ENCODE peak calls at places on chromosome 13, in five cellular contexts. C is heart left ventricle, X is cardiac muscle cell, N is brain microvascular endothelial cell, M is H1. S is an unnamed sample.
A peak's percentile ranks its signal among the peaks of the same experiment; 100 is the strongest.

GRCh38 chr13:98697833-98698232 is 54.6 kb downstream of the SLC15A1 start:
- DNase-seq in C (no peak), X (no peak), N (no peak), M (no peak), S (no peak)

GRCh38 chr13:42420304-42420703 is 148.4 kb downstream of the AKAP11 start:
- DNase-seq in C (no peak), X (no peak), N (no peak), M (no peak), S (no peak)

GRCh38 chr13:22761709-22762108 is 419.1 kb upstream of the SGCG start:
- DNase-seq in C (no peak), X (no peak), N (no peak), M (no peak), S (no peak)

GRCh38 chr13:73171926-73172325 is 113.1 kb downstream of the KLF5 start:
- DNase-seq in C (no peak), X (peak; percentile 84), N (peak; percentile 14), M (no peak), S (peak; percentile 23)

GRCh38 chr13:99996177-99996705 is 14.7 kb downstream of the ZIC2 start:
- DNase-seq in C (no peak), X (no peak), N (no peak), M (no peak), S (no peak)

GRCh38 chr13:42777476-42777875 is 3.9 kb upstream of the FAM216B start:
- DNase-seq in C (no peak), X (no peak), N (no peak), M (no peak), S (no peak)

GRCh38 chr13:94433055-94433947 is 46.2 kb downstream of the DCT start:
- DNase-seq in C (no peak), X (peak; percentile 85), N (no peak), M (peak; percentile 9), S (no peak)

GRCh38 chr13:97976551-97977375 is 23.3 kb downstream of the IPO5 start:
- DNase-seq in C (peak; percentile 64), X (no peak), N (no peak), M (no peak), S (no peak)

DNA sequence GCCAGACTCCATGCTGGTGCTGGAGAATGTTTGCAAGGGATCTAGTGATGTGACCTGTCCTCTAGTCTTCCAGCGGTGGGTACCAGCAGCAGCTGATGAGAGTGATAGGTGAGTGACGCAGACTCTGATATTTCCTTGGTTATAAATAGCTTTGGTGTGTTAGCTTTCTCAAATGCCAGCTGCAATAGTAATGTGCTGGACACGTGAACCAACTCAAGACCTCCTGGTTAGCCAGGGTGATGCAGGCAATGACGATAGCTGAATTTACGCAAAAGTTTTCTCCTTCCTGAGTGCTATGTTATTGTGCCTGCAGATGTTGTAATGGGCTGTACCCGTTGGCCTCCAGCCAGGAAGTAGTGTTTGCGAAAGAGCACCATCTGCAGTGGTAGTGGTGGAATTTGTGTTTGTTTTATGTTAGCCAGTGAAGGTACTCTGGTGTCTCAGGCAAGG is 129.5 kb downstream of the CYSLTR2 start:
- DNase-seq in C (peak; percentile 81), X (peak; percentile 100), N (peak; percentile 99), M (no peak), S (peak; percentile 97)
- TF ChIP-seq CTCF in C (no peak), X (peak; percentile 17), N (peak; percentile 40), M (no peak), S (peak; percentile 32)

GRCh38 chr13:82294226-82294625 is 1588.0 kb downstream of the SLITRK1 start:
- DNase-seq in C (no peak), X (no peak), N (no peak), M (no peak), S (no peak)
- TF ChIP-seq CTCF in C (no peak), X (no peak), N (no peak), M (no peak), S (no peak)

DNA sequence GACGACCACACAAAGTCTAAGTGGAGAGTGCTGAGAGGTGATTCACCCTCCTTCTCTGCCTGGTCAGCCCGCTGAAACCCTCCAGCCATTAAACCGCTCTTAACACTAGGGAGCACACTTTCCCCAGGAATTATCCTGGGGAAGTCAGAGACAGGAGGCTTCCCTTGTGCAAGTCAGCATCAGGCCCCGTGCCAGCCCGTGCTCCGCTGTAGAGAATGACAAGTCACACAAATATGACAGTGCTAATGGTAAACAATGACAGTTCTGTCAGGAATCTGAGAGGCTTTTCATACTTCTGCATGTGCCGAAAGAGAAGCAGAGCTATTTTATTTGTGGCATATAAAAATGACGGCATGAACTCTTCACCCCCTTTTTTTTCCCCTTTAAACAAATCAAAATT is 816.9 kb upstream of the SLC10A2 start:
- DNase-seq in C (peak; percentile 89), X (peak; percentile 95), N (peak; percentile 99), M (peak; percentile 73), S (peak; percentile 49)
- TF ChIP-seq CTCF in C (peak; percentile 41), X (peak; percentile 72), N (peak; percentile 78), M (peak; percentile 66), S (peak; percentile 31)

GRCh38 chr13:90365130-90365529 is 982.4 kb upstream of the MIR17HG start:
- DNase-seq in C (no peak), X (peak; percentile 62), N (no peak), M (no peak), S (no peak)
- TF ChIP-seq CTCF in C (peak; percentile 36), X (peak; percentile 48), N (peak; percentile 27), M (no peak), S (peak; percentile 59)

GRCh38 chr13:23915308-23915707 is 18.0 kb upstream of the C1QTNF9B start:
- DNase-seq in C (no peak), X (no peak), N (no peak), M (no peak), S (no peak)
- TF ChIP-seq CTCF in C (no peak), X (no peak), N (no peak), M (no peak), S (no peak)

DNA sequence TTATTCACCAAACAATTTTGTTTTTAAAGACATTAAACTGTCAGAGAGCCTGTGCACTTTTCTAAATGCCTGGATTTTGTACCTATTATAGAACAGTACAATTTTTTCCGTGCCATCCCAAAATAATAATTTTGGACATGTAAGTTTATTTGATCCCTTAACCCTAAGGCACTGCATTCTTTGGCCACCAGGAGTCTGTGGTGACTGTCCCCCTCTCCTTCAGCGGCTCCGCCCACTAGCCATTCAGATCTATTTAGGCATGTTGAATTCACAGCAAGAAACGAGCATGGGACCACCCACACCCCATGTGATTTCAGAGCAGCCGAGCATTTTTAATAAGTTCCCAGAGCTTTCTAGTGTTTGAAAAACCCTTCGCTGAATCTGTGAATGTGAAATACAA is 567.5 kb downstream of the MYO16 start:
- DNase-seq in C (no peak), X (no peak), N (no peak), M (no peak), S (no peak)
- TF ChIP-seq CTCF in C (no peak), X (no peak), N (peak; percentile 42), M (peak; percentile 32), S (peak; percentile 41)

GRCh38 chr13:60329221-60329983 is 67.6 kb upstream of the TDRD3 start:
- DNase-seq in C (no peak), X (peak; percentile 59), N (peak; percentile 43), M (peak; percentile 27), S (peak; percentile 34)
- TF ChIP-seq CTCF in C (no peak), X (peak; percentile 63), N (peak; percentile 68), M (peak; percentile 80), S (peak; percentile 62)

DNA sequence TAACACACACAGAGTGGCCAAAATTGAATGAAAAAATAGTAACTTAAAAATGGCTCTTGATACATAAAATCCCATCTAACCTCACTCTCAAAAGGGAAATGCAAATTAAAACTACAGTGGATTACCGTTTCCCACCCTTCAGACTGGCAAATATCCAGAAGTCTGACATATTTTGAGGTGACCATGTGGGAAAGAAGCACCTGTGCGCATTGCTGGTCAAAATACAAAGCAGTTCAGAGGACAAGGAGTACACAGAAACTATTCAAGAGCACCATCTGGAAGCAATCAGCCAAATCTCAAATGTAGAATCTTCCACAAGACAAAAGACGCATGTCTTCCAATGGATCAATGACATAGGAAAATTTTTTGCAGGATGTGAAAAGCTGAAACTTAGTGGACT is 23.2 kb downstream of the NALCN start:
- DNase-seq in C (no peak), X (no peak), N (no peak), M (no peak), S (no peak)
- TF ChIP-seq CTCF in C (no peak), X (no peak), N (no peak), M (no peak), S (no peak)

GRCh38 chr13:111451402-111451801 is 131.0 kb downstream of the TEX29 start:
- DNase-seq in C (no peak), X (no peak), N (no peak), M (no peak), S (no peak)

GRCh38 chr13:111449041-111449440 is 128.6 kb downstream of the TEX29 start:
- DNase-seq in C (no peak), X (no peak), N (no peak), M (no peak), S (no peak)

DNA sequence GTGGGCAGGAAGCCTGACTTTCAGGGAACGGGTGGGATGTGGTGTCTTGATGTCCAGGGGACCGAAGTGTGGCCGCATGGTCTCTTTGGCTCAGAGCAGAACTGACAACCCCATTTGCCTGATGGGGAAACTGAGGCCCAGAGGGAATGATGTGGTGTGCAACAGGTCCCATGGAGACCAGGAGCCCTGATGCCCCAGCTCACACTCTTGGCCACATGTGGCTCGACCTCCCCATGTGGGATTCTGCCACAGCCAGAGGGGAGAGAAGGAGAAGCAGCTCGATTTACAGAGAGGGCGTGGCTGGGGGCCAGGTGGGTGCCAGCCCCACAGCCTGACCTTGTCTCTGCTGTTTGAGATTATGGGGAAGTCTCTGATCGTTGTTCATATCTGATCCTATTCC is 128.1 kb downstream of the TEX29 start:
- DNase-seq in C (no peak), X (no peak), N (no peak), M (no peak), S (no peak)
- TF ChIP-seq CTCF in C (no peak), X (no peak), N (no peak), M (no peak), S (no peak)

DNA sequence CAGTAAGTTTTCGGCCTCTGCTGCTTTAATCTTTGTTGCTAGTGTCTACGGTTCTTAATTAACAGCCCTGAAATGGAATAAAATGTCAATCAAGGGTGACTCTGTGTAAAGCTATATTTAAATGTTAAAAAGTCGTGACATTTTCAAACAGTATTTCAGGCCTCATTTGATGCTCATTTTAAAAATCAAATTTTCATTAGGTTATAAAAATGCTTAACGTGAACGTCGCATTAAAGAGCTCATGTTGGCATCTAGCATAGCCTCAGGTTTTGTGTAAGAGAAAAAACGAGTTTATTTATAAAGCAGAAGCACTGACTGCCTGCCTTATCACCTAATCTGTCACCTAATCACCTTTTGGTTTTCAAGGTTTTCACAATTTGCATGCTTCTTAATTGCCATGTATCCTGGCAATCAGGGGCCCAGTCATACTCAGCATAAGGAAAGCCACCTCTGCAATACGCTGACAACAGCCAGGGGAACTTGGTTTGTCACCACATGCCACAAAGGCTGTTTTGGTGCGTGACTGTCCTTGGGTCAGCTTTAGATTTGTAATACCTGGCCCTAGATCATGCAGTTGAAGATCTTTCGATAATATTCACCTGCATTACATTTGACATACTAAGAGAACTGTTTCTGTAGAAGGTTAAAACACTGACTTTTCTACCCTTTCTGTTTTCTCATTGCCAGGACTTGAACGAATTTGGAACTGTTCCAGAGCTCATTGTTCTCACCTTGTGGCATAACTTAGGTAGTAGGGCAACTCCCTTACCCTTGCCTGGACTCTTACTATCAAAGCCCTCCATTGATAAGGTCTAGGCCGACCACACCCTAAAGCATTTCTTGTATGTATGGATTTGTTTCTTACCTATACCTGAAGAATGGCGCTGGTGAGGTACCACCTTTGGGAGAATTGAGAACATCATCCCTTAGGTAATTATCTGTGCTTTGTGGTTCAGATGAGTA is 112.5 kb downstream of the TEX26 start:
- DNase-seq in C (no peak), X (no peak), N (no peak), M (no peak), S (no peak)
- TF ChIP-seq CTCF in C (peak; percentile 27), X (no peak), N (peak; percentile 2), M (no peak), S (peak; percentile 39)